ENCODE peak calls at places on chromosome 22, in five cellular contexts. T is activated CD4-positive, alpha-beta T cell treated with anti-CD3 and anti-CD28 coated beads, Interleukin-2, amount 50 U/mL, for 1 hour; H is Calu3; L is nephron progenitor cell; X is brain pericyte. E is an unnamed sample.

GRCh38 chr22:44597616-44598015 is 99.6 kb upstream of the RTL6 start:
- DNase-seq in H (no peak), T (no peak), X (no peak), L (peak), E (no peak)

GRCh38 chr22:38465673-38466490 is 2.0 kb upstream of the KDELR3 start:
- DNase-seq in H (no peak), T (no peak), L (no peak), X (no peak), E (no peak)

GRCh38 chr22:29219881-29220670 is 14.4 kb downstream of the EMID1 start:
- DNase-seq in H (no peak), T (no peak), L (no peak), X (no peak), E (no peak)

GRCh38 chr22:50683994-50684371 is 11.4 kb downstream of the SHANK3 start:
- DNase-seq in X (no peak), H (no peak), T (no peak), L (no peak), E (no peak)

GRCh38 chr22:36221799-36222751 is 17.3 kb downstream of the APOL2 start:
- DNase-seq in L (peak), X (no peak), H (peak), T (peak), E (peak)

GRCh38 chr22:26416670-26417270 is 12.3 kb upstream of the ASPHD2 start:
- DNase-seq in L (no peak), H (peak), X (no peak), T (no peak), E (no peak)

GRCh38 chr22:31337178-31337577 is 9.0 kb downstream of the PATZ1 start:
- DNase-seq in T (no peak), X (no peak), L (no peak), H (peak), E (no peak)

GRCh38 chr22:32475428-32476010 is 908 bp downstream of the FBXO7 start:
- DNase-seq in X (no peak), T (no peak), H (peak), L (peak), E (no peak)

GRCh38 chr22:39134366-39135091 is 18.0 kb downstream of the CBX7 start:
- DNase-seq in L (no peak), X (no peak), T (no peak), H (no peak), E (no peak)

GRCh38 chr22:17946691-17947367 is 77.5 kb downstream of the MICAL3 start:
- DNase-seq in T (no peak), L (no peak), H (no peak), X (no peak), E (no peak)

GRCh38 chr22:30885591-30885990 is 83.0 kb downstream of the MORC2 start:
- DNase-seq in H (no peak), X (no peak), L (no peak), T (no peak), E (no peak)

GRCh38 chr22:42937164-42937854 is 77.6 kb downstream of the PACSIN2 start:
- DNase-seq in T (no peak), X (no peak), H (peak), L (no peak), E (no peak)

GRCh38 chr22:18024276-18024939 is at the start of gene MICAL3:
- DNase-seq in X (no peak), H (peak), L (peak), T (peak), E (peak)

GRCh38 chr22:19709063-19709769 is 5.1 kb upstream of the SEPTIN5 start:
- DNase-seq in X (no peak), H (no peak), L (peak), T (no peak), E (no peak)

GRCh38 chr22:43481528-43482309 is 69.9 kb downstream of the MPPED1 start:
- DNase-seq in H (no peak), X (no peak), T (no peak), L (no peak), E (no peak)

GRCh38 chr22:42364641-42365336 is 67.4 kb downstream of the NFAM1 start:
- DNase-seq in H (no peak), L (peak), X (no peak), T (no peak), E (no peak)

GRCh38 chr22:37121887-37122591 is 12.5 kb upstream of the TMPRSS6 start:
- DNase-seq in T (peak), X (no peak), L (no peak), H (no peak), E (peak)